ENCODE peak calls at places on chromosomes 4 and X, in nine cellular contexts. X, U, A, E, M, Q, F, I and K are unnamed samples.

GRCh38 chrX:45750639-45751038 is 550.0 kb upstream of the DIPK2B start:
- DNase-seq in I (no peak), U (no peak), E (no peak), A (no peak), M (no peak), Q (no peak), X (no peak), F (no peak), K (no peak)

GRCh38 chrX:149631293-149632165 is at the start of gene TMEM185A:
- DNase-seq in M (peak; percentile 52), I (peak; percentile 46), X (peak; percentile 76), A (no peak), F (peak; percentile 53), U (peak; percentile 67), E (peak; percentile 88), Q (peak; percentile 67), K (peak; percentile 55)

GRCh38 chr4:8225290-8225625 is 26.2 kb downstream of the SH3TC1 start:
- DNase-seq in I (no peak), M (no peak), E (no peak), A (no peak), X (no peak), Q (no peak), F (no peak), U (no peak), K (no peak)

GRCh38 chr4:159341486-159341885 is 238.6 kb downstream of the RAPGEF2 start:
- DNase-seq in Q (no peak), M (no peak), I (no peak), U (no peak), E (no peak), F (no peak), A (peak; percentile 2), X (no peak), K (no peak)

GRCh38 chr4:85370400-85371032 is 104.4 kb upstream of the ARHGAP24 start:
- DNase-seq in M (peak; percentile 57), U (no peak), E (peak; percentile 67), Q (no peak), I (peak; percentile 22), X (peak; percentile 28), F (peak; percentile 25), A (peak; percentile 10), K (no peak)

GRCh38 chrX:33041141-33041540 is 170.2 kb downstream of the DMD start:
- DNase-seq in F (no peak), X (no peak), A (no peak), U (no peak), M (no peak), E (no peak), I (no peak), Q (no peak), K (no peak)

GRCh38 chr4:80201326-80202151 is 4.2 kb downstream of the PRDM8 start:
- DNase-seq in M (peak; percentile 84), E (peak; percentile 74), A (no peak), I (no peak), F (no peak), Q (peak; percentile 51), X (peak; percentile 54), U (peak; percentile 53), K (no peak)

GRCh38 chr4:41620594-41621256 is 82.8 kb downstream of the LIMCH1 start:
- DNase-seq in M (no peak), E (no peak), Q (no peak), A (no peak), X (no peak), U (no peak), I (peak; percentile 28), F (peak; percentile 87), K (no peak)

GRCh38 chr4:98399915-98400314 is 138.7 kb downstream of the RAP1GDS1 start:
- DNase-seq in E (no peak), U (no peak), X (no peak), A (no peak), Q (no peak), F (no peak), M (no peak), I (no peak), K (no peak)

GRCh38 chr4:52715255-52715897 is 35.8 kb downstream of the ERVMER34-1 start:
- DNase-seq in A (no peak), X (no peak), I (no peak), E (no peak), Q (no peak), F (no peak), U (no peak), M (no peak), K (no peak)

GRCh38 chr4:108047199-108047598 is 57.5 kb downstream of the HADH start:
- DNase-seq in F (no peak), A (no peak), I (no peak), E (no peak), U (no peak), Q (no peak), M (no peak), X (no peak), K (no peak)

GRCh38 chrX:130030826-130031225 is 48.4 kb downstream of the BCORL1 start:
- DNase-seq in Q (no peak), U (no peak), M (no peak), F (no peak), A (no peak), E (no peak), I (no peak), X (no peak), K (no peak)

GRCh38 chrX:72048515-72049455 is 82.9 kb downstream of the RTL5 start:
- DNase-seq in U (no peak), A (no peak), X (no peak), M (no peak), I (no peak), E (no peak), Q (no peak), F (no peak), K (no peak)

GRCh38 chr4:73197220-73197619 is 61.4 kb downstream of the ANKRD17 start:
- DNase-seq in F (no peak), X (no peak), I (no peak), M (no peak), E (no peak), U (no peak), A (no peak), Q (no peak), K (no peak)

GRCh38 chrX:154727418-154728323 is 23.2 kb downstream of the GAB3 start:
- DNase-seq in Q (no peak), I (no peak), X (no peak), F (no peak), A (no peak), U (no peak), E (peak; percentile 17), M (peak; percentile 52), K (no peak)

GRCh38 chr4:76758290-76758882 is 139.6 kb downstream of the SOWAHB start:
- DNase-seq in A (peak; percentile 65), F (peak; percentile 60), Q (no peak), M (peak; percentile 76), E (peak; percentile 80), I (peak; percentile 61), X (no peak), U (no peak), K (peak; percentile 24)

GRCh38 chrX:314781-315595 is 3.6 kb downstream of the GTPBP6 start:
- DNase-seq in M (no peak), I (no peak), Q (no peak), E (no peak), F (no peak), A (no peak), U (no peak), X (no peak), K (no peak)